ENCODE peak calls at places on chromosomes 2 and 18, in four cellular contexts. One of them, this sample, is unnamed.
A peak's percentile ranks its signal among the peaks of the same experiment; 100 is the strongest.

GRCh38 chr18:41465386-41465785 is 489.6 kb upstream of the PIK3C3 start:
- DNase-seq in GM13977: no peak
- DNase-seq in stimulated activated CD4-positive, alpha-beta T cell treated with anti-CD3 and anti-CD28 coated beads, Interleukin-4, amount 100 ng/mL, for 4 hours: no peak
- DNase-seq in COR-L47: no peak
- DNase-seq in this sample: no peak

GRCh38 chr2:233100192-233100998 is 40.3 kb downstream of the INPP5D start:
- DNase-seq in GM13977: peak; percentile 73
- DNase-seq in stimulated activated CD4-positive, alpha-beta T cell treated with anti-CD3 and anti-CD28 coated beads, Interleukin-4, amount 100 ng/mL, for 4 hours: peak; percentile 45
- DNase-seq in COR-L47: no peak
- DNase-seq in this sample: peak; percentile 86

GRCh38 chr2:136131484-136131960 is 13.6 kb upstream of the CXCR4 start:
- DNase-seq in GM13977: no peak
- DNase-seq in stimulated activated CD4-positive, alpha-beta T cell treated with anti-CD3 and anti-CD28 coated beads, Interleukin-4, amount 100 ng/mL, for 4 hours: peak; percentile 33
- DNase-seq in COR-L47: no peak
- DNase-seq in this sample: no peak

GRCh38 chr2:54149623-54150501 is 34.4 kb downstream of the ACYP2 start:
- DNase-seq in GM13977: no peak
- DNase-seq in stimulated activated CD4-positive, alpha-beta T cell treated with anti-CD3 and anti-CD28 coated beads, Interleukin-4, amount 100 ng/mL, for 4 hours: no peak
- DNase-seq in COR-L47: no peak
- DNase-seq in this sample: no peak

GRCh38 chr18:5738561-5738960 is 156.8 kb downstream of the TMEM200C start:
- DNase-seq in GM13977: no peak
- DNase-seq in stimulated activated CD4-positive, alpha-beta T cell treated with anti-CD3 and anti-CD28 coated beads, Interleukin-4, amount 100 ng/mL, for 4 hours: no peak
- DNase-seq in COR-L47: no peak
- DNase-seq in this sample: no peak

GRCh38 chr2:239737144-239737463 is 288.0 kb downstream of the NDUFA10 start:
- DNase-seq in GM13977: no peak
- DNase-seq in stimulated activated CD4-positive, alpha-beta T cell treated with anti-CD3 and anti-CD28 coated beads, Interleukin-4, amount 100 ng/mL, for 4 hours: no peak
- DNase-seq in COR-L47: no peak
- DNase-seq in this sample: no peak

GRCh38 chr2:101255501-101255900 is 2.8 kb downstream of the CNOT11 start:
- DNase-seq in GM13977: no peak
- DNase-seq in stimulated activated CD4-positive, alpha-beta T cell treated with anti-CD3 and anti-CD28 coated beads, Interleukin-4, amount 100 ng/mL, for 4 hours: no peak
- DNase-seq in COR-L47: no peak
- DNase-seq in this sample: no peak

GRCh38 chr18:69838620-69839411 is 108.9 kb downstream of the CD226 start:
- DNase-seq in GM13977: no peak
- DNase-seq in stimulated activated CD4-positive, alpha-beta T cell treated with anti-CD3 and anti-CD28 coated beads, Interleukin-4, amount 100 ng/mL, for 4 hours: no peak
- DNase-seq in COR-L47: no peak
- DNase-seq in this sample: peak; percentile 19

GRCh38 chr2:182821172-182821571 is 45.3 kb downstream of the FRZB start:
- DNase-seq in GM13977: no peak
- DNase-seq in stimulated activated CD4-positive, alpha-beta T cell treated with anti-CD3 and anti-CD28 coated beads, Interleukin-4, amount 100 ng/mL, for 4 hours: no peak
- DNase-seq in COR-L47: no peak
- DNase-seq in this sample: no peak

GRCh38 chr2:180829261-180829660 is 151.1 kb upstream of the UBE2E3 start:
- DNase-seq in GM13977: no peak
- DNase-seq in stimulated activated CD4-positive, alpha-beta T cell treated with anti-CD3 and anti-CD28 coated beads, Interleukin-4, amount 100 ng/mL, for 4 hours: no peak
- DNase-seq in COR-L47: no peak
- DNase-seq in this sample: no peak

GRCh38 chr18:60232541-60232940 is 140.0 kb downstream of the MC4R start:
- DNase-seq in GM13977: no peak
- DNase-seq in stimulated activated CD4-positive, alpha-beta T cell treated with anti-CD3 and anti-CD28 coated beads, Interleukin-4, amount 100 ng/mL, for 4 hours: no peak
- DNase-seq in COR-L47: no peak
- DNase-seq in this sample: no peak

GRCh38 chr18:50193796-50194622 is 938 bp downstream of the MYO5B start:
- DNase-seq in GM13977: peak; percentile 44
- DNase-seq in stimulated activated CD4-positive, alpha-beta T cell treated with anti-CD3 and anti-CD28 coated beads, Interleukin-4, amount 100 ng/mL, for 4 hours: no peak
- DNase-seq in COR-L47: no peak
- DNase-seq in this sample: no peak

GRCh38 chr2:121489944-121490585 is 40.6 kb upstream of the RNU4ATAC start:
- DNase-seq in GM13977: no peak
- DNase-seq in stimulated activated CD4-positive, alpha-beta T cell treated with anti-CD3 and anti-CD28 coated beads, Interleukin-4, amount 100 ng/mL, for 4 hours: no peak
- DNase-seq in COR-L47: peak; percentile 23
- DNase-seq in this sample: no peak

GRCh38 chr18:3388980-3389379 is 61.0 kb upstream of the TGIF1 start:
- DNase-seq in GM13977: no peak
- DNase-seq in stimulated activated CD4-positive, alpha-beta T cell treated with anti-CD3 and anti-CD28 coated beads, Interleukin-4, amount 100 ng/mL, for 4 hours: no peak
- DNase-seq in COR-L47: no peak
- DNase-seq in this sample: no peak

GRCh38 chr2:239765076-239765845 is 259.9 kb downstream of the NDUFA10 start:
- DNase-seq in GM13977: no peak
- DNase-seq in stimulated activated CD4-positive, alpha-beta T cell treated with anti-CD3 and anti-CD28 coated beads, Interleukin-4, amount 100 ng/mL, for 4 hours: no peak
- DNase-seq in COR-L47: no peak
- DNase-seq in this sample: no peak

GRCh38 chr2:147352775-147353381 is 492.0 kb upstream of the ACVR2A start:
- DNase-seq in GM13977: no peak
- DNase-seq in stimulated activated CD4-positive, alpha-beta T cell treated with anti-CD3 and anti-CD28 coated beads, Interleukin-4, amount 100 ng/mL, for 4 hours: no peak
- DNase-seq in COR-L47: no peak
- DNase-seq in this sample: no peak

GRCh38 chr2:46134531-46135229 is 162.5 kb upstream of the EPAS1 start:
- DNase-seq in GM13977: no peak
- DNase-seq in stimulated activated CD4-positive, alpha-beta T cell treated with anti-CD3 and anti-CD28 coated beads, Interleukin-4, amount 100 ng/mL, for 4 hours: no peak
- DNase-seq in COR-L47: peak; percentile 8
- DNase-seq in this sample: no peak

GRCh38 chr18:77650799-77651385 is 401.2 kb downstream of the GALR1 start:
- DNase-seq in GM13977: peak; percentile 83
- DNase-seq in stimulated activated CD4-positive, alpha-beta T cell treated with anti-CD3 and anti-CD28 coated beads, Interleukin-4, amount 100 ng/mL, for 4 hours: peak; percentile 14
- DNase-seq in COR-L47: peak; percentile 73
- DNase-seq in this sample: no peak

GRCh38 chr2:44420725-44421124 is 59.0 kb downstream of the CAMKMT start:
- DNase-seq in GM13977: no peak
- DNase-seq in stimulated activated CD4-positive, alpha-beta T cell treated with anti-CD3 and anti-CD28 coated beads, Interleukin-4, amount 100 ng/mL, for 4 hours: no peak
- DNase-seq in COR-L47: peak; percentile 21
- DNase-seq in this sample: no peak

GRCh38 chr2:72147303-72147970 is at the start of gene CYP26B1:
- DNase-seq in GM13977: peak; percentile 48
- DNase-seq in stimulated activated CD4-positive, alpha-beta T cell treated with anti-CD3 and anti-CD28 coated beads, Interleukin-4, amount 100 ng/mL, for 4 hours: peak; percentile 1
- DNase-seq in COR-L47: no peak
- DNase-seq in this sample: no peak